ENCODE peak calls at places on chromosome 13, in six cellular contexts. T is activated CD8-positive, alpha-beta T cell treated with anti-CD3 and anti-CD28 coated beads for 36 hours; Q is nephron progenitor cell; P is body of pancreas; S is RWPE1; Y is omental fat pad. F is an unnamed sample.

GRCh38 chr13:72390909-72391308 is 336.5 kb downstream of the MZT1 start:
- DNase-seq in T (no peak), Q (no peak), P (no peak), S (peak), Y (no peak), F (no peak)

GRCh38 chr13:99620806-99621205 is 119.5 kb downstream of the TM9SF2 start:
- DNase-seq in T (no peak), Q (no peak), P (no peak), S (no peak), Y (no peak), F (no peak)

GRCh38 chr13:51435002-51435578 is 17.7 kb downstream of the INTS6 start:
- DNase-seq in T (no peak), Q (no peak), P (no peak), S (no peak), Y (no peak), F (no peak)

GRCh38 chr13:57624565-57625435 is 6.7 kb upstream of the PCDH17 start:
- DNase-seq in T (peak), Q (peak), P (peak), S (peak), Y (no peak), F (no peak)

GRCh38 chr13:51688937-51689336 is 104.7 kb downstream of the WDFY2 start:
- DNase-seq in T (peak), Q (no peak), P (no peak), S (no peak), Y (no peak), F (no peak)

GRCh38 chr13:85194482-85194881 is 604.7 kb downstream of the SLITRK6 start:
- DNase-seq in T (no peak), Q (no peak), P (no peak), S (no peak), Y (no peak), F (no peak)

GRCh38 chr13:100520936-100521765 is 67.4 kb downstream of the GGACT start:
- DNase-seq in T (no peak), Q (peak), P (no peak), S (no peak), Y (no peak), F (no peak)

GRCh38 chr13:67343777-67344176 is 113.6 kb upstream of the PCDH9 start:
- DNase-seq in T (no peak), Q (no peak), P (no peak), S (peak), Y (no peak), F (no peak)

GRCh38 chr13:94710881-94711560 is 1.3 kb downstream of the SOX21 start:
- DNase-seq in T (peak), Q (peak), P (no peak), S (peak), Y (no peak), F (no peak)

GRCh38 chr13:51923983-51924539 is 62.3 kb downstream of the CCDC70 start:
- DNase-seq in T (peak), Q (no peak), P (no peak), S (peak), Y (no peak), F (no peak)

GRCh38 chr13:31786011-31786410 is 46.7 kb downstream of the RXFP2 start:
- DNase-seq in T (no peak), Q (no peak), P (no peak), S (no peak), Y (no peak), F (no peak)

GRCh38 chr13:48296528-48296927 is 7.0 kb upstream of the RB1 start:
- DNase-seq in T (no peak), Q (no peak), P (no peak), S (no peak), Y (no peak), F (no peak)

GRCh38 chr13:37306778-37307544 is 201.5 kb upstream of the CSNK1A1L start:
- DNase-seq in T (no peak), Q (no peak), P (no peak), S (peak), Y (no peak), F (no peak)

GRCh38 chr13:108835082-108835481 is 205.7 kb downstream of the MYO16 start:
- DNase-seq in T (no peak), Q (no peak), P (no peak), S (no peak), Y (no peak), F (no peak)

GRCh38 chr13:110216403-110217041 is 90.4 kb downstream of the COL4A1 start:
- DNase-seq in T (no peak), Q (no peak), P (no peak), S (no peak), Y (no peak), F (no peak)

GRCh38 chr13:95684463-95684862 is 7.5 kb downstream of the DNAJC3 start:
- DNase-seq in T (no peak), Q (no peak), P (no peak), S (no peak), Y (no peak), F (no peak)

GRCh38 chr13:83839158-83839557 is 43.1 kb downstream of the SLITRK1 start:
- DNase-seq in T (no peak), Q (peak), P (no peak), S (no peak), Y (no peak), F (no peak)

GRCh38 chr13:108178105-108178504 is 37.2 kb downstream of the LIG4 start:
- DNase-seq in T (no peak), Q (no peak), P (no peak), S (no peak), Y (no peak), F (no peak)

GRCh38 chr13:74132152-74132767 is 1.9 kb downstream of the KLF12 start:
- DNase-seq in T (peak), Q (no peak), P (no peak), S (no peak), Y (no peak), F (no peak)

GRCh38 chr13:101811440-101811839 is 359.0 kb downstream of the ITGBL1 start:
- DNase-seq in T (no peak), Q (no peak), P (no peak), S (no peak), Y (no peak), F (no peak)

GRCh38 chr13:76663941-76664340 is 222.3 kb downstream of the KCTD12 start:
- DNase-seq in T (no peak), Q (no peak), P (no peak), S (no peak), Y (no peak), F (no peak)

GRCh38 chr13:37617162-37617561 is 18.6 kb upstream of the POSTN start:
- DNase-seq in T (no peak), Q (no peak), P (no peak), S (no peak), Y (no peak), F (no peak)

GRCh38 chr13:76813874-76814273 is 72.3 kb downstream of the KCTD12 start:
- DNase-seq in T (no peak), Q (no peak), P (no peak), S (no peak), Y (no peak), F (no peak)

GRCh38 chr13:27792393-27793218 is at the start of gene GSX1:
- DNase-seq in T (peak), Q (peak), P (peak), S (peak), Y (no peak), F (peak)

GRCh38 chr13:67184247-67184646 is 45.9 kb downstream of the PCDH9 start:
- DNase-seq in T (no peak), Q (no peak), P (no peak), S (no peak), Y (no peak), F (no peak)

GRCh38 chr13:38166121-38166520 is 183.5 kb upstream of the UFM1 start:
- DNase-seq in T (no peak), Q (no peak), P (no peak), S (no peak), Y (no peak), F (no peak)

GRCh38 chr13:42746846-42747245 is 34.5 kb upstream of the FAM216B start:
- DNase-seq in T (no peak), Q (no peak), P (no peak), S (no peak), Y (no peak), F (no peak)

GRCh38 chr13:53788286-53788685 is 759.7 kb downstream of the OLFM4 start:
- DNase-seq in T (no peak), Q (no peak), P (no peak), S (no peak), Y (no peak), F (no peak)

GRCh38 chr13:95226932-95227718 is 74.1 kb downstream of the ABCC4 start:
- DNase-seq in T (no peak), Q (no peak), P (no peak), S (no peak), Y (no peak), F (no peak)

GRCh38 chr13:51534075-51534817 is 50.0 kb upstream of the WDFY2 start:
- DNase-seq in T (peak), Q (no peak), P (no peak), S (no peak), Y (no peak), F (peak)

GRCh38 chr13:34340534-34340933 is 522.6 kb downstream of the RFC3 start:
- DNase-seq in T (no peak), Q (no peak), P (no peak), S (peak), Y (no peak), F (no peak)

GRCh38 chr13:48859168-48860105 is 116.3 kb upstream of the FNDC3A start:
- DNase-seq in T (no peak), Q (peak), P (no peak), S (no peak), Y (no peak), F (no peak)

DNA sequence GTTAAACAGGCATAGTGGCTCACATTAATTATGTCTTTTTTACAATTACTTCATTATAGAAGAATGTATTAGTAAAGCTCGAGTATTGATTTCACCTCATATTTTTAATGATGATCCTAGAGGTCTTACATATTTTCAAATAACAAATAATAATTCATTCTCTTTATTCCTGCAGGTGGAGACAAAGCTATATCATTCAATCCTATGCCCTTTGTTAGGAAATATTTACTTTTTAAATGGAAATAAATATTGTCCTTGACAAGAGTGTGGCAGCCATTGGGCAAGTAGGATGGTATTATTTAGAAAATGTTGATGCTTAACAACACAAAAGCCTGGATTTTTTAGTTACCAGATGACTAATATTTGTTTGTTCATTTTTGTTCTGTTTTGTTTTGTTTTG is 127.6 kb downstream of the COG6 start:
- DNase-seq in T (no peak), Q (no peak), P (no peak), S (no peak), Y (no peak), F (no peak)
- TF ChIP-seq CTCF in T (peak), Q (no peak), P (no peak), S (peak), Y (no peak), F (no peak)

DNA sequence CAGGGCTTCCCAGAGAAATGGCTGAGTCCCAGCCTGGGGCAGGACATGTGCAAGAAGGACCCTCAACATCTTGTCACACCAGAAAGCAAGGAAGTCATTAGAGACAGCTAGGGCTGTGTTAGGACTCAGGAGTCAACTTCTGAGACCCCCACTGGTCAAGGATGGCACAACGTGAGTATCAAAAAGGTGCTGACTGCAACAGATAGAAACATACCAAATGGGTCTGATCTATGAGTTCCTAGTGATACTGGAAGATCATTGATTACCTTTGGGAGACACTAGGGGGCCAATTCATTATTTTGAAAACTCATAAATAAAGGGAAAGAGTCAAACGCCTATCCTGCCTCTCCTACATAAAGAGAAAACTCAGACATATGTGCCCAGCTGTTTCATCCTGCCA is 73.5 kb upstream of the GJB6 start:
- DNase-seq in T (no peak), Q (no peak), P (no peak), S (no peak), Y (no peak), F (no peak)
- TF ChIP-seq CTCF in T (no peak), Q (no peak), P (no peak), S (no peak), Y (no peak), F (no peak)

DNA sequence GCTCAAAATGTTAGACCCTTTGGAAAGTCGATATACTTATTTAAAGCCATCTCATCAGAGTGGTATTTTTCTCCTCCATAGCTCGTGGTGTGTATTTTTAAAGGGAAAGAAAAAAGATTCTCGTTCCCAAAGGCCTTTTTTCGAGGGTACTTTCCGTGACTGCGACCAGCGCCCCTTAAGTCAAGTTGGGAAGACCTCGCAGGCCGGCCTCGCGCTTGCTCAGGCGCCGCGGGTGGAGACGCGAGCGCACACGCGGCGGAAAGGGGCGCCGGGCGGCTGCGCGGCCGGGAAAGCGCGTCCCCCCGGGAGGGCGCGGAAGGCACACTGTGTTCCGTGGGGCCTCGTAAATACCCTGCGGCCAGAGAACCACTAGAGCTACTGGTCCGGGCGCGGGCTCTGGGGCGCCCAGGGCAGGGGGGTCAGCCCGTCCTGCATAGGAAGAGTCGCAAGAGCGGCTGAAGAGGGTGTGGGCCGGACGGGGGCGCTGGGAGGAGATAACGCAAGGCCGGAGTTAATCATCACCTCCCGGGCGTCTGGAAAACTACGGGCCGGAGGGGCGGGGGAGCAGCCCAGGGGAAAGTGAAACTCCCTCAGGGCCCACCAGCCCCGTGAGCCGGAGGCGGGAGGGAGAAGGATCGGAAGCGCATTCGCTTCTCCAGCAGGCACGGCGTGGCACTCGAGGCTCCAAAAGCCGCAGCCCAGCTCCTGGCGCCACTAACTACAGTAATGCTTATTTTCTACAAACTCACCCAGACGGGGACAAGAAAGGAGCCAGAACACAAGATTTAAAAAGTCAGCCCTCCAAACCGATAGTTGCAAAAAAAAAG is 1.2 kb upstream of the WBP4 start:
- DNase-seq in T (peak), Q (peak), P (peak), S (peak), Y (peak), F (peak)
- TF ChIP-seq CTCF in T (peak), Q (no peak), P (peak), S (peak), Y (no peak), F (no peak)

GRCh38 chr13:113226873-113227272 is 17.5 kb downstream of the CUL4A start:
- DNase-seq in T (no peak), Q (no peak), P (no peak), S (no peak), Y (no peak), F (no peak)
- TF ChIP-seq CTCF in T (no peak), Q (no peak), P (no peak), S (no peak), Y (no peak), F (no peak)

DNA sequence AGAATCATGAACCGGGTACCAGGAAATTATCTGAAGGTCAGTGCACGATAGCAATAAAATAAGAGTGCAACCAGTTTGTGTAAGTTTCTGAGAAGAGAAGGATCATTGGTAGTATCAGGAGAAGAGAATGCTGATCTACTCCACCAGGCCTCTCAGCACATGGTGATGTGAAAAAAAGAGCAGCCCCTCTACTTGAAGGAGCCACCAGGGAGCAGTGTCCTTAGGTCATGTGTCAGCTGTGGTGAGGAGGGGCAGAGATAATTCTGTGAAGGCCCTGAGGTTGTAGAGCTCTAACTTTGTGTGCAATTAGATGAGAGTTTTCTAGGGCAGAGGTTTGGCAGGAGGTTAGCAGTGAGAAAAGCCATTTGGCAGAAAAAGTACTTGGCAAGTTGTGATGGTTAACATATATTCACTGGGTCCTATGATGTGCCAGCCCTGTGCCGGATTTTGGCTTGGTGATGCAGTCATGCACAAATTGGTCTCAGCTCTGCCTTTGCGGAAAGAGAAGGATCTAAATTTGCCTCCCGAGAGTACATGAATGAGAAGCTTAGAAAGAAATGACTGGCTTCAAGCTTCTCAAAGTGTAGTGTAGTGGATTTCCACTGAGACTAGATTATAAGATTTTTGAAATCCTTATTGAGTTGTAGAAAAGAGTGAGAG is 19.2 kb upstream of the ZC3H13 start:
- DNase-seq in T (no peak), Q (no peak), P (no peak), S (no peak), Y (no peak), F (no peak)
- TF ChIP-seq CTCF in T (no peak), Q (no peak), P (no peak), S (no peak), Y (no peak), F (no peak)

DNA sequence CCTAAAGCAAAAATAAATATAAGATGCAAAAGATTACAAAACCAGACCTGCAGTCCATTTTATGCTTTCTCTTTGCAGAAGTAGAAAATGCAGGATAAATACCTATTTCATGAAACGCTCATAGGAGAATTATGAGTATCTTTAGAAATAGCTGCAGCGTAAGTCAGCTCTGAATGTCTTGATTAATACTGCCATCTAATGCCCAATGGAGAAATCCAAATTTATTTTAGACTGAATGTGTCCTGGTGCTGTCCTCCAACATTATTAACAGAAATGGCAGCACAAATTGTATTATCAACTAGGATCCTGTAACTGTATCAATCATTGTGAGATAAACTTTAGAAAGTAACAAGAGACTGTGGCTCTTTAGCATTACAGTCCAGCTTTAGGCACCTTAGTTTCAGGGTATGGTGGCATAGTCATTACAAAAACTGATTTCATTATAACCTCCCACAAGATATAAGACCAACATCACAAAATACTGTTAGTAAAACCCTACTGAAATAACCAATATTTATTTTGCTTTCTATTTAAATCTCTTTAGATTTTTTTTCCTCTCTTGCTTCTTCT is 162.1 kb upstream of the MIR17HG start:
- DNase-seq in T (no peak), Q (no peak), P (no peak), S (peak), Y (no peak), F (no peak)
- TF ChIP-seq CTCF in T (no peak), Q (peak), P (peak), S (no peak), Y (no peak), F (no peak)

GRCh38 chr13:23870356-23871146 is 18.6 kb downstream of the MIPEP start:
- DNase-seq in T (no peak), Q (no peak), P (no peak), S (no peak), Y (no peak), F (no peak)

GRCh38 chr13:23871616-23872220 is 17.5 kb downstream of the MIPEP start:
- DNase-seq in T (no peak), Q (no peak), P (no peak), S (peak), Y (no peak), F (no peak)

GRCh38 chr13:23881408-23881785 is 7.8 kb downstream of the MIPEP start:
- DNase-seq in T (no peak), Q (no peak), P (no peak), S (no peak), Y (no peak), F (no peak)

GRCh38 chr13:23876265-23876664 is 12.9 kb downstream of the MIPEP start:
- DNase-seq in T (no peak), Q (no peak), P (peak), S (no peak), Y (no peak), F (no peak)
- TF ChIP-seq CTCF in T (peak), Q (peak), P (peak), S (peak), Y (no peak), F (no peak)

GRCh38 chr13:97810152-97810551 is 143.3 kb upstream of the IPO5 start:
- DNase-seq in T (no peak), Q (no peak), P (no peak), S (peak), Y (no peak), F (no peak)
- TF ChIP-seq CTCF in T (no peak), Q (peak), P (peak), S (peak), Y (no peak), F (no peak)

F was measured in CD4-positive, alpha-beta T cell.